ENCODE peak calls at places on chromosomes 4 and X, in nine cellular contexts. L is NT2/D1; W is uterus; E is CD8-positive, alpha-beta T cell; T is lower lobe of right lung; A is kidney; Q is breast epithelium; J is fibroblast of lung; K is hepatocyte. C is an unnamed sample.

GRCh38 chrX:100681581-100681980 is 37.6 kb downstream of the SRPX2 start:
- DNase-seq in K (no peak), J (no peak), E (no peak), Q (no peak), A (no peak), W (no peak), T (no peak), L (no peak), C (no peak)

GRCh38 chrX:145848857-145849256 is 31.2 kb downstream of the SLITRK2 start:
- DNase-seq in Q (no peak), E (no peak), L (no peak), K (no peak), W (no peak), A (no peak), T (no peak), J (no peak), C (no peak)

GRCh38 chr4:182975806-182976205 is 58.6 kb upstream of the DCTD start:
- DNase-seq in J (peak; percentile 48), E (no peak), W (no peak), A (no peak), L (no peak), Q (no peak), T (no peak), K (no peak), C (peak; percentile 90)

GRCh38 chrX:49884290-49884862 is 5.1 kb downstream of the USP27X start:
- DNase-seq in W (peak; percentile 39), A (no peak), T (peak; percentile 73), L (peak; percentile 68), J (peak; percentile 45), E (peak; percentile 13), Q (no peak), K (peak; percentile 59), C (peak; percentile 54)

GRCh38 chrX:150664290-150664689 is 28.9 kb upstream of the MTMR1 start:
- DNase-seq in W (no peak), E (no peak), A (peak; percentile 64), Q (peak; percentile 24), J (no peak), T (peak; percentile 58), K (no peak), L (no peak), C (no peak)

GRCh38 chr4:123488916-123489315 is 92.3 kb downstream of the SPRY1 start:
- DNase-seq in L (no peak), K (peak; percentile 64), Q (no peak), E (no peak), J (peak; percentile 50), T (no peak), W (no peak), A (no peak), C (peak; percentile 81)

GRCh38 chrX:86829786-86830185 is 681.5 kb downstream of the DACH2 start:
- DNase-seq in J (peak; percentile 0), E (no peak), K (no peak), Q (no peak), A (no peak), L (no peak), W (no peak), T (no peak), C (no peak)

GRCh38 chrX:49230500-49231232 is 2.5 kb downstream of the CACNA1F start:
- DNase-seq in A (peak; percentile 91), W (no peak), Q (peak; percentile 57), K (peak; percentile 55), E (peak; percentile 18), J (no peak), L (peak; percentile 40), T (peak; percentile 93), C (no peak)

GRCh38 chrX:15436220-15436619 is 52.0 kb upstream of the VEGFD start:
- DNase-seq in W (no peak), T (no peak), J (peak; percentile 68), A (no peak), E (no peak), K (no peak), Q (no peak), L (no peak), C (no peak)

GRCh38 chrX:69196666-69197065 is 31.4 kb upstream of the PJA1 start:
- DNase-seq in E (no peak), A (no peak), W (no peak), L (no peak), J (no peak), Q (no peak), T (no peak), K (no peak), C (no peak)

GRCh38 chr4:104589264-104589868 is 94.7 kb upstream of the CXXC4 start:
- DNase-seq in J (peak; percentile 13), T (no peak), E (no peak), K (no peak), W (no peak), A (no peak), L (no peak), Q (no peak), C (no peak)

GRCh38 chr4:54794033-54794432 is 136.3 kb downstream of the KIT start:
- DNase-seq in W (no peak), Q (no peak), L (no peak), T (no peak), A (no peak), J (no peak), E (no peak), K (no peak), C (no peak)

GRCh38 chr4:1238676-1239000 is 10.3 kb downstream of the CTBP1 start:
- DNase-seq in E (no peak), W (no peak), J (no peak), Q (no peak), A (peak; percentile 51), K (no peak), L (no peak), T (peak; percentile 24), C (no peak)
- H3K36me3 ChIP-seq in E (peaks cover 34% of the 10 kb centered on the region), W (no peaks in the 10 kb centered on the region), J (peaks cover 49% of the 10 kb centered on the region), Q (peaks cover 4% of the 10 kb centered on the region), A (peaks cover 35% of the 10 kb centered on the region), K (no peaks in the 10 kb centered on the region), L (peaks cover 92% of the 10 kb centered on the region), T (peaks cover 66% of the 10 kb centered on the region), C (peaks cover 44% of the 10 kb centered on the region)

GRCh38 chr4:40828661-40829060 is 78.9 kb downstream of the NSUN7 start:
- DNase-seq in E (no peak), J (no peak), Q (no peak), T (no peak), K (no peak), W (no peak), A (no peak), L (no peak), C (no peak)

GRCh38 chr4:40827774-40828173 is 78.0 kb downstream of the NSUN7 start:
- DNase-seq in K (no peak), W (no peak), J (no peak), E (no peak), L (no peak), A (no peak), Q (no peak), T (no peak), C (no peak)

GRCh38 chr4:40831462-40831861 is 81.7 kb downstream of the NSUN7 start:
- DNase-seq in Q (no peak), A (no peak), J (no peak), K (no peak), L (no peak), E (no peak), T (no peak), W (no peak), C (no peak)

GRCh38 chr4:40832175-40832574 is 82.4 kb downstream of the NSUN7 start:
- DNase-seq in L (no peak), A (no peak), W (no peak), J (no peak), T (no peak), Q (no peak), K (no peak), E (no peak), C (no peak)

GRCh38 chr4:40829586-40829985 is 79.8 kb downstream of the NSUN7 start:
- DNase-seq in L (no peak), E (no peak), W (no peak), K (no peak), Q (no peak), A (no peak), J (no peak), T (peak; percentile 52), C (no peak)
- H3K36me3 ChIP-seq in L (peaks cover 21% of the 10 kb centered on the region), E (no peaks in the 10 kb centered on the region), W (no peaks in the 10 kb centered on the region), K (no peaks in the 10 kb centered on the region), Q (peaks cover 6% of the 10 kb centered on the region), A (peaks cover 16% of the 10 kb centered on the region), J (no peaks in the 10 kb centered on the region), T (peaks cover 61% of the 10 kb centered on the region), C (peaks cover 80% of the 10 kb centered on the region)

GRCh38 chr4:168877407-168877778 is 132.7 kb downstream of the CBR4 start:
- DNase-seq in J (peak; percentile 58), Q (no peak), W (no peak), T (no peak), L (no peak), E (no peak), A (no peak), K (no peak), C (no peak)
- H3K36me3 ChIP-seq in J (peaks cover 7% of the 10 kb centered on the region), Q (no peaks in the 10 kb centered on the region), W (no peaks in the 10 kb centered on the region), T (peaks cover 3% of the 10 kb centered on the region), L (peaks cover 55% of the 10 kb centered on the region), E (no peaks in the 10 kb centered on the region), A (no peaks in the 10 kb centered on the region), K (no peaks in the 10 kb centered on the region), C (peaks cover 17% of the 10 kb centered on the region)

GRCh38 chr4:174404677-174405076 is 117.6 kb downstream of the HPGD start:
- DNase-seq in K (no peak), W (no peak), Q (no peak), L (no peak), J (no peak), A (no peak), T (no peak), E (no peak), C (no peak)

GRCh38 chr4:174403177-174403543 is 119.1 kb downstream of the HPGD start:
- DNase-seq in K (no peak), J (no peak), T (no peak), A (no peak), W (no peak), Q (no peak), L (no peak), E (no peak), C (no peak)

GRCh38 chr4:174405923-174406322 is 116.4 kb downstream of the HPGD start:
- DNase-seq in A (no peak), J (no peak), W (no peak), L (no peak), Q (no peak), T (no peak), E (no peak), K (no peak), C (no peak)

GRCh38 chr4:174406416-174406815 is 115.9 kb downstream of the HPGD start:
- DNase-seq in T (no peak), Q (no peak), K (no peak), A (no peak), E (no peak), W (no peak), L (no peak), J (no peak), C (no peak)

DNA sequence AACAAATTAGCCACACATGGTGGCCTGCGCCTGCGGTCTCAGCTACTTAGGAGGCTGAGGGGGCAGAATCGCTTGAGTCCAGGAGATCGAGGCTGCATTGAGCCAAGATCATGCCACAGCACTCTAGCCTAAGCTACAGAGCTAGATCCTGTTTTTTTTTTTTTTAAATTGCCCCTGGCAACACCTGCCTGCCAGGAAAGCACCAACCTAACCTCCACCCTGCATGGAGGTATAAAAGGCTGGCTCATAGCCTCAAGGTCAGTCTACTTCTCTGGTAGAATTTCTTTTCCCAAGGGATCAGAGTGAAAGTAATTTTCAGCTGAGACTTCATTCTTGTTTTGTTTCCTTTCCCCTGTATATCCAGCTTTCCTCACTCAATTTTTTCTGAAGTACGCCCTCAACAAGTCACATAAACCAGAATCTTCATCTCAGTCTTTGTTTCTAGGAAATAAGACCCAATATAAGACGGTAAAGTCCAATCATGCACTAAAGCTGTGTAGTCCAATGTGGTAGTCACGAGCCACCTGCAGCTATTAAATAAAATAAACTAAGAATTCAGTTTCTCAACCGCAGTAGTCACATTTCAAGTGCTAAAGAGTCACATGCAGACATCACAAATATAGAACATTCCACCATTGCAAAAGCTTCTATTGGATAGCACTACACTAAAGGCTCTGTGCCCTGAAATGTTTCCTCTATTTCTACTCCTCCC is 113.3 kb downstream of the HPGD start:
- DNase-seq in Q (no peak), L (no peak), E (no peak), J (no peak), T (no peak), W (no peak), K (no peak), A (no peak), C (no peak)
- H3K36me3 ChIP-seq in Q (no peaks in the 10 kb centered on the region), L (no peaks in the 10 kb centered on the region), E (no peaks in the 10 kb centered on the region), J (no peaks in the 10 kb centered on the region), T (no peaks in the 10 kb centered on the region), W (no peaks in the 10 kb centered on the region), K (no peaks in the 10 kb centered on the region), A (no peaks in the 10 kb centered on the region), C (no peaks in the 10 kb centered on the region)

C was measured in brain microvascular endothelial cell.